ENCODE peak calls at places on chromosomes 3 and 15, in five cellular contexts. One of them, this sample, is unnamed.

GRCh38 chr15:63065262-63066234 is 23.0 kb downstream of the TPM1 start:
- DNase-seq in cardiac fibroblast: peak; percentile 47
- DNase-seq in A549: peak; percentile 63
- DNase-seq in heart right ventricle: no peak
- DNase-seq in fibroblast of villous mesenchyme: peak; percentile 36
- DNase-seq in this sample: no peak

GRCh38 chr15:89360294-89360971 is 25.8 kb upstream of the POLG start:
- DNase-seq in cardiac fibroblast: no peak
- DNase-seq in A549: no peak
- DNase-seq in heart right ventricle: no peak
- DNase-seq in fibroblast of villous mesenchyme: no peak
- DNase-seq in this sample: no peak

GRCh38 chr15:46280753-46281521 is 646.1 kb downstream of the SQOR start:
- DNase-seq in cardiac fibroblast: peak; percentile 7
- DNase-seq in A549: no peak
- DNase-seq in heart right ventricle: no peak
- DNase-seq in fibroblast of villous mesenchyme: no peak
- DNase-seq in this sample: peak; percentile 14

GRCh38 chr3:16280671-16281070 is 15.7 kb downstream of the OXNAD1 start:
- DNase-seq in cardiac fibroblast: no peak
- DNase-seq in A549: no peak
- DNase-seq in heart right ventricle: no peak
- DNase-seq in fibroblast of villous mesenchyme: no peak
- DNase-seq in this sample: no peak

GRCh38 chr15:47466357-47466756 is 250.9 kb upstream of the SEMA6D start:
- DNase-seq in cardiac fibroblast: peak; percentile 90
- DNase-seq in A549: no peak
- DNase-seq in heart right ventricle: no peak
- DNase-seq in fibroblast of villous mesenchyme: peak; percentile 16
- DNase-seq in this sample: no peak

GRCh38 chr3:151228291-151229125 is 25.5 kb upstream of the GPR171 start:
- DNase-seq in cardiac fibroblast: peak; percentile 84
- DNase-seq in A549: peak; percentile 33
- DNase-seq in heart right ventricle: peak; percentile 50
- DNase-seq in fibroblast of villous mesenchyme: peak; percentile 85
- DNase-seq in this sample: peak; percentile 20

GRCh38 chr3:52090620-52091468 is 34.5 kb upstream of the DUSP7 start:
- DNase-seq in cardiac fibroblast: no peak
- DNase-seq in A549: no peak
- DNase-seq in heart right ventricle: no peak
- DNase-seq in fibroblast of villous mesenchyme: no peak
- DNase-seq in this sample: no peak

GRCh38 chr3:117875887-117876286 is 1158.8 kb downstream of the IGSF11 start:
- DNase-seq in cardiac fibroblast: no peak
- DNase-seq in A549: no peak
- DNase-seq in heart right ventricle: no peak
- DNase-seq in fibroblast of villous mesenchyme: no peak
- DNase-seq in this sample: no peak

GRCh38 chr3:170717410-170718402 is 131.8 kb upstream of the SLC7A14 start:
- DNase-seq in cardiac fibroblast: peak; percentile 84
- DNase-seq in A549: no peak
- DNase-seq in heart right ventricle: no peak
- DNase-seq in fibroblast of villous mesenchyme: peak; percentile 79
- DNase-seq in this sample: no peak

GRCh38 chr15:87764461-87765236 is 491.9 kb downstream of the NTRK3 start:
- DNase-seq in cardiac fibroblast: peak; percentile 63
- DNase-seq in A549: peak; percentile 17
- DNase-seq in heart right ventricle: no peak
- DNase-seq in fibroblast of villous mesenchyme: peak; percentile 28
- DNase-seq in this sample: no peak

GRCh38 chr3:86890997-86891396 is 100.0 kb downstream of the VGLL3 start:
- DNase-seq in cardiac fibroblast: no peak
- DNase-seq in A549: no peak
- DNase-seq in heart right ventricle: no peak
- DNase-seq in fibroblast of villous mesenchyme: peak; percentile 10
- DNase-seq in this sample: no peak

GRCh38 chr15:66815322-66815721 is 113.3 kb downstream of the SMAD6 start:
- DNase-seq in cardiac fibroblast: peak; percentile 93
- DNase-seq in A549: no peak
- DNase-seq in heart right ventricle: no peak
- DNase-seq in fibroblast of villous mesenchyme: peak; percentile 92
- DNase-seq in this sample: peak; percentile 19

GRCh38 chr3:169085827-169086226 is 577.7 kb downstream of the MECOM start:
- DNase-seq in cardiac fibroblast: peak; percentile 95
- DNase-seq in A549: no peak
- DNase-seq in heart right ventricle: no peak
- DNase-seq in fibroblast of villous mesenchyme: peak; percentile 90
- DNase-seq in this sample: no peak

GRCh38 chr3:71495708-71496472 is 87.6 kb downstream of the FOXP1 start:
- DNase-seq in cardiac fibroblast: peak; percentile 95
- DNase-seq in A549: peak; percentile 77
- DNase-seq in heart right ventricle: no peak
- DNase-seq in fibroblast of villous mesenchyme: peak; percentile 92
- DNase-seq in this sample: peak; percentile 69

GRCh38 chr3:106945435-106945834 is 431.8 kb upstream of the CCDC54 start:
- DNase-seq in cardiac fibroblast: peak; percentile 11
- DNase-seq in A549: no peak
- DNase-seq in heart right ventricle: no peak
- DNase-seq in fibroblast of villous mesenchyme: peak; percentile 79
- DNase-seq in this sample: no peak

GRCh38 chr3:113575191-113575590 is 42.8 kb downstream of the SIDT1 start:
- DNase-seq in cardiac fibroblast: no peak
- DNase-seq in A549: peak; percentile 59
- DNase-seq in heart right ventricle: no peak
- DNase-seq in fibroblast of villous mesenchyme: no peak
- DNase-seq in this sample: no peak

GRCh38 chr15:90001683-90002427 is 731 bp downstream of the ZNF710 start:
- DNase-seq in cardiac fibroblast: peak; percentile 69
- DNase-seq in A549: peak; percentile 67
- DNase-seq in heart right ventricle: peak; percentile 62
- DNase-seq in fibroblast of villous mesenchyme: peak; percentile 74
- DNase-seq in this sample: peak; percentile 84

GRCh38 chr15:91385301-91385700 is 285.2 kb downstream of the SV2B start:
- DNase-seq in cardiac fibroblast: peak; percentile 73
- DNase-seq in A549: no peak
- DNase-seq in heart right ventricle: no peak
- DNase-seq in fibroblast of villous mesenchyme: no peak
- DNase-seq in this sample: peak; percentile 22

GRCh38 chr15:25543156-25543555 is 104.3 kb upstream of the UBE3A start:
- DNase-seq in cardiac fibroblast: peak; percentile 1
- DNase-seq in A549: no peak
- DNase-seq in heart right ventricle: peak; percentile 65
- DNase-seq in fibroblast of villous mesenchyme: peak; percentile 1
- DNase-seq in this sample: no peak

GRCh38 chr3:126058666-126059065 is 25.3 kb downstream of the SLC41A3 start:
- DNase-seq in cardiac fibroblast: no peak
- DNase-seq in A549: no peak
- DNase-seq in heart right ventricle: no peak
- DNase-seq in fibroblast of villous mesenchyme: no peak
- DNase-seq in this sample: no peak

GRCh38 chr15:65049418-65049840 is 4.2 kb downstream of the SLC51B start:
- DNase-seq in cardiac fibroblast: peak; percentile 94
- DNase-seq in A549: peak; percentile 86
- DNase-seq in heart right ventricle: peak; percentile 95
- DNase-seq in fibroblast of villous mesenchyme: peak; percentile 89
- DNase-seq in this sample: peak; percentile 41

GRCh38 chr15:56052389-56053045 is 59.1 kb upstream of the NEDD4 start:
- DNase-seq in cardiac fibroblast: peak; percentile 70
- DNase-seq in A549: peak; percentile 76
- DNase-seq in heart right ventricle: no peak
- DNase-seq in fibroblast of villous mesenchyme: peak; percentile 66
- DNase-seq in this sample: peak; percentile 48

GRCh38 chr3:3157484-3157883 is 22.0 kb downstream of the CRBN start:
- DNase-seq in cardiac fibroblast: no peak
- DNase-seq in A549: no peak
- DNase-seq in heart right ventricle: no peak
- DNase-seq in fibroblast of villous mesenchyme: no peak
- DNase-seq in this sample: no peak

GRCh38 chr3:55721716-55722484 is 234.8 kb upstream of the WNT5A start:
- DNase-seq in cardiac fibroblast: peak; percentile 46
- DNase-seq in A549: no peak
- DNase-seq in heart right ventricle: no peak
- DNase-seq in fibroblast of villous mesenchyme: peak; percentile 44
- DNase-seq in this sample: peak; percentile 1

GRCh38 chr3:142633073-142633472 is 36.9 kb downstream of the PLS1 start:
- DNase-seq in cardiac fibroblast: no peak
- DNase-seq in A549: no peak
- DNase-seq in heart right ventricle: no peak
- DNase-seq in fibroblast of villous mesenchyme: no peak
- DNase-seq in this sample: no peak

GRCh38 chr3:106261915-106262683 is 393.3 kb upstream of the CBLB start:
- DNase-seq in cardiac fibroblast: peak; percentile 29
- DNase-seq in A549: no peak
- DNase-seq in heart right ventricle: no peak
- DNase-seq in fibroblast of villous mesenchyme: peak; percentile 96
- DNase-seq in this sample: no peak

GRCh38 chr15:28113426-28114113 is 14.5 kb upstream of the OCA2 start:
- DNase-seq in cardiac fibroblast: no peak
- DNase-seq in A549: no peak
- DNase-seq in heart right ventricle: no peak
- DNase-seq in fibroblast of villous mesenchyme: no peak
- DNase-seq in this sample: no peak

GRCh38 chr15:41917767-41918430 is 24.0 kb upstream of the SPTBN5 start:
- DNase-seq in cardiac fibroblast: peak; percentile 75
- DNase-seq in A549: peak; percentile 31
- DNase-seq in heart right ventricle: peak; percentile 47
- DNase-seq in fibroblast of villous mesenchyme: peak; percentile 80
- DNase-seq in this sample: no peak

DNA sequence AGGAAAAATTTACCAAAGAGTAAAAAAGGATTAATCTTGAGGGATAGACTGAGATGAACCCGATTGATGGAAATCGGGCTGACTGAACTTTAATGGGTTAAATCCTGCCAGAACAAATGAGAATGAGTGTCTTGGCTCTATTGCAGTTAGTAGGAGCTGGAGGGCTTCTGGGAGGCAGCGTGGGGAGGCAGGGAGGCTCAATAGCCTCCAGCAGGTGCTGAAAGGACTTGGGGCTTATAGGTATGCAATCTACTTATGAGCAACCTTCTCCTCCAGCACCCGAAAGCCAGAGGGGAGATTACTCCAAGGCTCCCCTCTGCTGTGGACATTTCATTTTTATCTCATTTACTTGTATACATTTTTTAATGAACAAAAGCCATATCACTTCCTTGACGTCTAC is 1.0 kb upstream of the CRYBG3 start:
- DNase-seq in cardiac fibroblast: no peak
- DNase-seq in A549: no peak
- DNase-seq in heart right ventricle: no peak
- DNase-seq in fibroblast of villous mesenchyme: no peak
- DNase-seq in this sample: peak; percentile 3
- H3K4me3 ChIP-seq in cardiac fibroblast: no peak overlapping the region
- H3K4me3 ChIP-seq in A549: peak overlapping the region; percentile 71
- H3K4me3 ChIP-seq in heart right ventricle: peak overlapping the region; percentile 87
- H3K4me3 ChIP-seq in fibroblast of villous mesenchyme: peak overlapping the region; percentile 95
- H3K4me3 ChIP-seq in this sample: peak overlapping the region; percentile 72

DNA sequence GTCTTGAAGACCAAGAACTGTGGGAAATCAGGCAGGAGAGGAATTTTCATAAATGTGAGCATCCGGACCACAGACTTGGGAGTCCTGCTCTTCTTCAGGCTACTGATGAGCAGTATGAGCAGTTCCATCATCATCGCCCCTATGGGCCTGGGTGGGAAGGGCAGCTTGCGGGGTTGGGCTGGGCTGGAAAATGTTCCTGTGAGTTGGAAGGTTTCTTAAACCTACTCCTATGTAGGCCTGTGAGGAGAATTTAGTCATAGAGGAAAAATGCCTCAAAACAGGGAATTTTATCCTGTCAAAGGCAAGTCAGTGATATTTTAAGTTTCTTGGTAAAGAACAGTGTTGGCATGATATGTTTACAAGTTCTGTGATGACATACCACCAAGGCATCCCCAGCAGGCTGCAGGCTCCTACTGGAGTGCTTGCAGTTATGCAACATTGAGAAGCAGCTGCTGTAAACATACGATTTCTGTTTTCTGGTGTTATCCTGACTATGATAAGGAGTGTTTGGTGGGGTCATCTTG is 10.3 kb downstream of the MASP1 start:
- DNase-seq in cardiac fibroblast: peak; percentile 77
- DNase-seq in A549: no peak
- DNase-seq in heart right ventricle: no peak
- DNase-seq in fibroblast of villous mesenchyme: peak; percentile 99
- DNase-seq in this sample: no peak
- TF ChIP-seq CTCF in cardiac fibroblast: peak; percentile 35
- TF ChIP-seq CTCF in A549: no peak
- TF ChIP-seq CTCF in heart right ventricle: no peak
- TF ChIP-seq CTCF in fibroblast of villous mesenchyme: peak; percentile 40
- TF ChIP-seq CTCF in this sample: no peak

DNA sequence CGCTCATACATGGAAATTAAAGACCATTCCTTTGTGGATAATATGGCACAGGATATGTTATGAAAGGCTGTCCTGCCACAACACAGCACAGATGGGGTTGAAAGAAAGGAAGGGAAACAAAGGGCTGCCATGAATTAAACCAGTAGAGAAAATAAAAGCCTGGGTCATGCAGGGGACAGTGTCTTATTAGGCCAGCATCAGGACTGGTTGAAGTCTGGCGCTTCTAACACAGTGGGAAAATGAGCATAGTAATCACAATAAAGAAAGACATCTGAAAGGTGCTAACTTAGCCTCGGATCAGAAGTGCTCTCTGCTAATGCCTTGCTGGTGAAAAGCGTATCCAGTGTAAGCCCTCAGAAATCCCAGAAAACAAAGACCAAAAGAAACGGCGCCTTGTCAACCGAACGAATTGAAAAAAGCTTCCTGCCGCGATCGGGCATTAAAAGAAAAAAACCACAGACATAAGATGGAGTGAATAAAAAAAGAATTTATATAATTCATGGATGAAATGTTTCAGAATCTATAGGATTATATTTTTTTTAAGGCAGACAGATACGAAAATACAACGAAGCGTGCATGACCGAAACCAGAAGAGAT is 578 bp upstream of the MKRN3 start:
- DNase-seq in cardiac fibroblast: no peak
- DNase-seq in A549: no peak
- DNase-seq in heart right ventricle: no peak
- DNase-seq in fibroblast of villous mesenchyme: no peak
- DNase-seq in this sample: no peak
- H3K4me3 ChIP-seq in cardiac fibroblast: no peak overlapping the region
- H3K4me3 ChIP-seq in A549: peak overlapping the region; percentile 64
- H3K4me3 ChIP-seq in heart right ventricle: no peak overlapping the region
- H3K4me3 ChIP-seq in fibroblast of villous mesenchyme: peak overlapping the region; percentile 98
- H3K4me3 ChIP-seq in this sample: peak overlapping the region; percentile 86

DNA sequence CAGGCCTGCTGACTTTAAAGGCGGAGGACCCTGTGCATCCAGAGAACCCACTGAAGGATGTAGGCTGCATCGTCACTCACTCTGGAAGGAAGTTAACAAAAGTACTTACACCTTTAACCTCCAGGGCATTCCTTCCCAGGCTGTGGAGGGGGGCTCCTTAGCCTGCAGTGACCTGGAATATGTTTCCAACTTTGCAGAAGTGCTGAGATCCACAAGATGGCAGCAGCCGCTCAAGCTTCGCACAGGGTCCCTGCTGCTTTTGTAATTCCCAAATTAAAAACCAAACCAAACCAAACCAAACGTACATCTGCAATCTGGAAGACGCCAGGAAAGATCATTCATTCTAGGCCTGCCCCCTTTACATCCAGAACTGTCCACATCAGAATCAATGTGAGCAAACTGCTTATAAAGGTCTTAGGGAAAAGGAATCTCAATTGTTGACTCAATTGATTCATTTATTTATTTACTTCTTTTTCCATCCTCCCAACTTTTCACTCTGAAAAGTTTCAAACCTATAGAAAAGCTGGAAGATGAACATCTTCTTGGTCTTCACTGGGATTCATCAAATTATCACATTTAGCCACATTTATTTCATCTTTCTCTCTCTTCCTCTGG is 70.5 kb upstream of the KLHL25 start:
- DNase-seq in cardiac fibroblast: peak; percentile 60
- DNase-seq in A549: peak; percentile 67
- DNase-seq in heart right ventricle: peak; percentile 22
- DNase-seq in fibroblast of villous mesenchyme: peak; percentile 51
- DNase-seq in this sample: peak; percentile 56
- TF ChIP-seq CTCF in cardiac fibroblast: peak; percentile 65
- TF ChIP-seq CTCF in A549: peak; percentile 93
- TF ChIP-seq CTCF in heart right ventricle: peak; percentile 54
- TF ChIP-seq CTCF in fibroblast of villous mesenchyme: peak; percentile 76
- TF ChIP-seq CTCF in this sample: peak; percentile 74